ENCODE peak calls at places on chromosomes 5 and 9, in four cellular contexts. One of them, this sample, is unnamed.

GRCh38 chr5:142680605-142681259 is 5.2 kb downstream of the FGF1 start:
- DNase-seq in H9: no peak
- DNase-seq in H1: no peak
- DNase-seq in IMR-90: peak; percentile 76
- DNase-seq in this sample: peak; percentile 70

GRCh38 chr9:27590636-27591035 is 17.4 kb upstream of the C9orf72 start:
- DNase-seq in IMR-90: peak; percentile 13
- DNase-seq in H9: no peak
- DNase-seq in H1: no peak
- DNase-seq in this sample: no peak

GRCh38 chr5:168714046-168714445 is 134.9 kb upstream of the PANK3 start:
- DNase-seq in H9: no peak
- DNase-seq in H1: no peak
- DNase-seq in IMR-90: peak; percentile 47
- DNase-seq in this sample: no peak

GRCh38 chr9:17462869-17463464 is 115.9 kb upstream of the SH3GL2 start:
- DNase-seq in H1: no peak
- DNase-seq in IMR-90: peak; percentile 78
- DNase-seq in H9: no peak
- DNase-seq in this sample: peak; percentile 40

GRCh38 chr5:1555011-1555807 is 31.4 kb upstream of the LPCAT1 start:
- DNase-seq in H1: no peak
- DNase-seq in IMR-90: peak; percentile 19
- DNase-seq in H9: no peak
- DNase-seq in this sample: no peak

GRCh38 chr5:78907255-78907886 is 77.7 kb downstream of the ARSB start:
- DNase-seq in H9: no peak
- DNase-seq in IMR-90: peak; percentile 99
- DNase-seq in H1: no peak
- DNase-seq in this sample: peak; percentile 65

GRCh38 chr9:114248274-114248673 is 74.6 kb upstream of the ORM1 start:
- DNase-seq in H1: no peak
- DNase-seq in H9: no peak
- DNase-seq in IMR-90: no peak
- DNase-seq in this sample: no peak

GRCh38 chr5:95035891-95036675 is 248.8 kb downstream of the MCTP1 start:
- DNase-seq in H9: no peak
- DNase-seq in H1: no peak
- DNase-seq in IMR-90: no peak
- DNase-seq in this sample: no peak

GRCh38 chr5:138470322-138471285 is 5.3 kb downstream of the EGR1 start:
- DNase-seq in IMR-90: no peak
- DNase-seq in H1: no peak
- DNase-seq in H9: peak; percentile 64
- DNase-seq in this sample: peak; percentile 58

GRCh38 chr5:175861337-175862130 is 9.8 kb upstream of the CPLX2 start:
- DNase-seq in H1: no peak
- DNase-seq in IMR-90: no peak
- DNase-seq in H9: no peak
- DNase-seq in this sample: no peak

GRCh38 chr5:128825826-128826225 is 139.5 kb upstream of the SLC27A6 start:
- DNase-seq in H1: no peak
- DNase-seq in IMR-90: peak; percentile 17
- DNase-seq in H9: no peak
- DNase-seq in this sample: no peak

GRCh38 chr9:20355022-20355421 is 267.3 kb downstream of the MLLT3 start:
- DNase-seq in H1: no peak
- DNase-seq in H9: no peak
- DNase-seq in IMR-90: peak; percentile 92
- DNase-seq in this sample: no peak

GRCh38 chr9:124125590-124126047 is 114.1 kb downstream of the LHX2 start:
- DNase-seq in H9: no peak
- DNase-seq in IMR-90: no peak
- DNase-seq in H1: no peak
- DNase-seq in this sample: no peak

GRCh38 chr9:137435381-137435891 is 5.7 kb downstream of the ENTPD8 start:
- DNase-seq in IMR-90: no peak
- DNase-seq in H1: no peak
- DNase-seq in H9: no peak
- DNase-seq in this sample: no peak

GRCh38 chr5:111820072-111820471 is 63.1 kb upstream of the NREP start:
- DNase-seq in IMR-90: no peak
- DNase-seq in H9: no peak
- DNase-seq in H1: no peak
- DNase-seq in this sample: no peak

GRCh38 chr5:179285236-179285635 is 60.0 kb downstream of the ADAMTS2 start:
- DNase-seq in IMR-90: no peak
- DNase-seq in H1: no peak
- DNase-seq in H9: no peak
- DNase-seq in this sample: no peak
- H2AK5ac ChIP-seq in IMR-90: peak overlapping the region; percentile 11
- H2AK5ac ChIP-seq in H1: no peak overlapping the region
- H2AK5ac ChIP-seq in H9: no peak overlapping the region
- H2AK5ac ChIP-seq in this sample: no peak overlapping the region

DNA sequence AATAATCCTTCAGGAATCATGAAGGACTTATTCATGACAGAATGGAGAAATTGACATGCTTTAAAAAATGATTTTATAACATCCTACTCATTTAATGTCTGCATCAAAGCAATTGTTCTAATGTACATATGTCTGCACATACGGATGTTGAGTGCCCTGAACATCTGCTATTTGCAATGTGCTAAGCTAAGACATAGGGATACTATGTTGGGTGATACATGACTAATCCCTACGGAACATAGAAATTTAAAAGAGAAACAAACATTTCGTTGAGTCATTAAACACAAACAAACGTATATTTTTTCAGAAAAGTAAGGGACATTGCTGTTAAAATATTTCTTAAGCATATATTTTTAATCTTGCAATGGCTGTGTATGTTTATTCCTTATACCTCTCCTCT is 686.5 kb upstream of the ADAMTS16 start:
- DNase-seq in H9: no peak
- DNase-seq in H1: no peak
- DNase-seq in IMR-90: no peak
- DNase-seq in this sample: no peak
- H4K5ac ChIP-seq in H9: no peak overlapping the region
- H4K5ac ChIP-seq in H1: no peak overlapping the region
- H4K5ac ChIP-seq in IMR-90: no peak overlapping the region
- H4K5ac ChIP-seq in this sample: no peak overlapping the region

GRCh38 chr5:156913355-156913718 is 49.7 kb downstream of the TIMD4 start:
- DNase-seq in H9: peak; percentile 31
- DNase-seq in H1: no peak
- DNase-seq in IMR-90: no peak
- DNase-seq in this sample: no peak
- H2AK5ac ChIP-seq in H9: peak overlapping the region; percentile 10
- H2AK5ac ChIP-seq in H1: peak overlapping the region; percentile 99
- H2AK5ac ChIP-seq in IMR-90: no peak overlapping the region
- H2AK5ac ChIP-seq in this sample: no peak overlapping the region

DNA sequence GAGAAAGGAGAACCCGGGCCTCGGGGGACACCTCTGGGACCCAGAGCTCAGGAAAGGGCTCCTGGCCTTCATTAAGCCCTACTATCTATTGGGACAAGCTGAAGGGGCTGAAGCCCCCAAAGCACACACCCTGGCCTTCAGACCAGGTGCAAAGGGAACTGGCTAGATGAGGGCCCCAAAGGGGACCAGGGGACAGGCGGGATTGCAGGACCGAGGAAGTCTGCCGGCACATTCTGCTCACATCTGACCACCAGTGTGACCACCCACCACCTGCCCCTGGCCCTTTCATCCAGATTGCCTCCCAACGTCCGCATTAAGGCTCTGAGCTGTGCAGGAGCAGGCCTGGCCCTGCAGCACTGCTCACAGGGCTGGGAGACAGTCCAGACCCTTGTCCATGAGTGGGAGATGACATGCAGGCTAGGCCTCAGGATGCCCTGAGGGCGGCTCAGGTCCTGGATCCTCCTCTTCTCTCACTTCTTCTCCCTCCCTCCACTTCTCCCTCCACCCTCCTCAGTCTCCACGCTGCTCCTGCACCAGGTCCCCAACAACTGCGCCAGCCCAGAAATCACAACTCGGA is 19.2 kb downstream of the PSD2 start:
- DNase-seq in IMR-90: no peak
- DNase-seq in H1: no peak
- DNase-seq in H9: no peak
- DNase-seq in this sample: no peak
- H4K5ac ChIP-seq in IMR-90: no peak overlapping the region
- H4K5ac ChIP-seq in H1: no peak overlapping the region
- H4K5ac ChIP-seq in H9: no peak overlapping the region
- H4K5ac ChIP-seq in this sample: no peak overlapping the region

GRCh38 chr5:57804500-57804899 is 321.9 kb upstream of the ACTBL2 start:
- DNase-seq in H9: no peak
- DNase-seq in IMR-90: no peak
- DNase-seq in H1: no peak
- DNase-seq in this sample: no peak
- H2AK5ac ChIP-seq in H9: no peak overlapping the region
- H2AK5ac ChIP-seq in IMR-90: no peak overlapping the region
- H2AK5ac ChIP-seq in H1: no peak overlapping the region
- H2AK5ac ChIP-seq in this sample: no peak overlapping the region

GRCh38 chr5:36882250-36882649 is 5.7 kb downstream of the NIPBL start:
- DNase-seq in H1: no peak
- DNase-seq in H9: no peak
- DNase-seq in IMR-90: no peak
- DNase-seq in this sample: no peak

GRCh38 chr5:36880761-36881160 is 4.2 kb downstream of the NIPBL start:
- DNase-seq in IMR-90: no peak
- DNase-seq in H1: no peak
- DNase-seq in H9: no peak
- DNase-seq in this sample: peak; percentile 41

GRCh38 chr5:36883894-36884462 is 7.4 kb downstream of the NIPBL start:
- DNase-seq in H9: no peak
- DNase-seq in IMR-90: no peak
- DNase-seq in H1: no peak
- DNase-seq in this sample: no peak

GRCh38 chr5:36881304-36881703 is 4.7 kb downstream of the NIPBL start:
- DNase-seq in H9: no peak
- DNase-seq in IMR-90: no peak
- DNase-seq in H1: no peak
- DNase-seq in this sample: no peak

GRCh38 chr5:36881807-36882206 is 5.2 kb downstream of the NIPBL start:
- DNase-seq in H9: no peak
- DNase-seq in H1: no peak
- DNase-seq in IMR-90: no peak
- DNase-seq in this sample: no peak
- H4K5ac ChIP-seq in H9: no peak overlapping the region
- H4K5ac ChIP-seq in H1: no peak overlapping the region
- H4K5ac ChIP-seq in IMR-90: no peak overlapping the region
- H4K5ac ChIP-seq in this sample: no peak overlapping the region

GRCh38 chr5:118139361-118139760 is 849.0 kb downstream of the DTWD2 start:
- DNase-seq in H9: no peak
- DNase-seq in H1: no peak
- DNase-seq in IMR-90: no peak
- DNase-seq in this sample: no peak

GRCh38 chr5:118146824-118147223 is 841.5 kb downstream of the DTWD2 start:
- DNase-seq in IMR-90: no peak
- DNase-seq in H9: no peak
- DNase-seq in H1: no peak
- DNase-seq in this sample: no peak

GRCh38 chr5:118144540-118144939 is 843.8 kb downstream of the DTWD2 start:
- DNase-seq in H9: no peak
- DNase-seq in IMR-90: no peak
- DNase-seq in H1: no peak
- DNase-seq in this sample: peak; percentile 62
- H2AK5ac ChIP-seq in H9: no peak overlapping the region
- H2AK5ac ChIP-seq in IMR-90: no peak overlapping the region
- H2AK5ac ChIP-seq in H1: no peak overlapping the region
- H2AK5ac ChIP-seq in this sample: no peak overlapping the region

GRCh38 chr5:115811406-115811805 is 5.1 kb downstream of the CDO1 start:
- DNase-seq in H9: no peak
- DNase-seq in IMR-90: no peak
- DNase-seq in H1: no peak
- DNase-seq in this sample: no peak

GRCh38 chr5:115810776-115811175 is 5.7 kb downstream of the CDO1 start:
- DNase-seq in H9: no peak
- DNase-seq in H1: no peak
- DNase-seq in IMR-90: peak; percentile 60
- DNase-seq in this sample: no peak

GRCh38 chr5:115809946-115810345 is 6.5 kb downstream of the CDO1 start:
- DNase-seq in H9: no peak
- DNase-seq in H1: no peak
- DNase-seq in IMR-90: no peak
- DNase-seq in this sample: no peak

GRCh38 chr5:115806986-115807653 is 9.3 kb downstream of the CDO1 start:
- DNase-seq in H9: no peak
- DNase-seq in H1: no peak
- DNase-seq in IMR-90: no peak
- DNase-seq in this sample: peak; percentile 80

DNA sequence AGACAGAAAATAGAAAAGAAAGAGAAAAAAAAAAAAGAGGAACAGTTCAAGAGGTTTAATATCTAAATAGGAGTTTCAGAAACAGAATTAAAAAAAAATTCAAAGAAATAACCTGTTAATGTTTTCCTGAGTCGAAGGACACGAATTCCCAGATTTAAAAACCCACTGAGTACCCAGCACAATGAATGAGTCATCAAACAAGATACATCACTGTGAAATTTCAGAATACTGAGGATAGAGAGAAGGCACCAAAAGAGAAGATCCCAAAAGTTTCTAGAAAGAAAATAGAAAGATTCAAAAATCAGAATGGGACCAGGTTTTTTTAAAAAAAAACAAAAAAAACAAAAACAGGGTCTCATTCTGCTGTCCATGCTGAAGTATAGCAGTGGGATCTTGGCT is 8.8 kb downstream of the CDO1 start:
- DNase-seq in H1: no peak
- DNase-seq in IMR-90: no peak
- DNase-seq in H9: no peak
- DNase-seq in this sample: no peak
- H4K5ac ChIP-seq in H1: no peak overlapping the region
- H4K5ac ChIP-seq in IMR-90: no peak overlapping the region
- H4K5ac ChIP-seq in H9: no peak overlapping the region
- H4K5ac ChIP-seq in this sample: no peak overlapping the region

GRCh38 chr5:117094114-117094815 is 519.6 kb upstream of the SEMA6A start:
- DNase-seq in IMR-90: no peak
- DNase-seq in H9: no peak
- DNase-seq in H1: no peak
- DNase-seq in this sample: no peak
- H2AK5ac ChIP-seq in IMR-90: no peak overlapping the region
- H2AK5ac ChIP-seq in H9: no peak overlapping the region
- H2AK5ac ChIP-seq in H1: no peak overlapping the region
- H2AK5ac ChIP-seq in this sample: peak overlapping the region; percentile 15

DNA sequence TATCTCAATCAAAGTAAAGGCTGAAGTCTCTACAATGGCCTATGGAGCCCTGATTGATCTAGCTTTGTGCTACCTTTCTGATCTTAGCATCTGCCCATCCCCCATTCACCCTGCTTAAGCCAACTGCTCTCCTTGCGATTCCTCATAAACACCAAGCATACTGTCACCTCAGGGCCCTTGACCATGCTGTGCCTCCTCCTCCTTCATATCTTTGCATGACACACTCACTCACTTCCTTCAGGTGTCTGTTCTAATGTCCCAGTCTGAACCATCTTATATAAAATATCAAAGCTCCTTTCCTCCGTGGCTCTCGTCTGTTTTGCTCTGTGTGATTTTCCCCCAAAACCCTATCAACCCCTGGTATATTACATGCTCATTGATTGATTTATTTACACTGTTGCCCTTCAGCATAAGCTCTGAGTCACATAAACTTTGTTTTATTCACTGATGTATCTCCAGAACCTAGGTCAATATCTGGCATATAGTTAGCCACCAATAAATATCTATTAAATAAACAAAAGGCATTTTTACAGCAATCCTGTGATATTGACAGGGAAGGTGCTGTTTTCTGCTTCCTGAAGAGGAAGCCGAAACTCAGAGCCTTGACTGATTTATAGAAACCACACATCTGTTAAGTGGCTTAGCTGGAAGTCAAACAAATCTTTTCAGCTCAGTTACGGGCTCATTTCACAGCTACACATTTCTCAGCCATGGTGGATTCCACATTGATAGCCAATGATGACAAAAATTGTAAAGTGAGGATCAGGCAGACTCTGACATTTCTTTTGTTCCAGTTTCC is 103.6 kb downstream of the BOD1 start:
- DNase-seq in H1: no peak
- DNase-seq in IMR-90: no peak
- DNase-seq in H9: no peak
- DNase-seq in this sample: no peak
- H4K5ac ChIP-seq in H1: no peak overlapping the region
- H4K5ac ChIP-seq in IMR-90: peak overlapping the region; percentile 67
- H4K5ac ChIP-seq in H9: no peak overlapping the region
- H4K5ac ChIP-seq in this sample: no peak overlapping the region

This sample was measured in mesendoderm.